ENCODE peak calls at places on chromosomes 12 and 14, in nine cellular contexts. W is AG10803; J is amniotic epithelial cell; E is stimulated activated CD8-positive, alpha-beta memory T cell treated with anti-CD3 and anti-CD28 coated beads, Interleukin-2, amount 100 ng/mL, for 48 hours; U is stimulated activated CD4-positive, alpha-beta T cell treated with anti-CD3 and anti-CD28 coated beads, TNF-alpha, amount 100 ng/mL, for 4 hours; A is heart right ventricle; K is CD4-positive, alpha-beta T cell; B is left lobe of liver; S is GM03348. Y is an unnamed sample.
A peak's percentile ranks its signal among the peaks of the same experiment; 100 is the strongest.

GRCh38 chr14:52473557-52473956 is 78.7 kb downstream of the TXNDC16 start:
- DNase-seq in S (peak; percentile 42), A (no peak), W (peak; percentile 57), E (no peak), U (no peak), B (no peak), J (peak; percentile 60), K (no peak), Y (no peak)

GRCh38 chr14:76940057-76940456 is 88.5 kb downstream of the IRF2BPL start:
- DNase-seq in J (no peak), U (no peak), S (no peak), B (no peak), A (no peak), W (no peak), E (no peak), K (no peak), Y (no peak)

GRCh38 chr12:57226588-57227314 is 2.8 kb upstream of the SHMT2 start:
- DNase-seq in J (no peak), W (no peak), B (no peak), S (no peak), A (peak; percentile 11), K (no peak), E (no peak), U (no peak), Y (no peak)

GRCh38 chr14:80940146-80940545 is 1.4 kb downstream of the CEP128 start:
- DNase-seq in U (no peak), B (no peak), J (no peak), K (no peak), E (no peak), W (no peak), A (no peak), S (no peak), Y (no peak)

GRCh38 chr12:124909831-124910560 is 4.5 kb downstream of the UBC start:
- DNase-seq in U (no peak), B (no peak), S (no peak), J (peak; percentile 31), W (no peak), A (no peak), K (no peak), E (no peak), Y (no peak)

GRCh38 chr12:110850762-110851161 is 4.0 kb downstream of the CCDC63 start:
- DNase-seq in S (no peak), A (no peak), E (no peak), W (no peak), U (no peak), J (no peak), B (no peak), K (no peak), Y (no peak)

GRCh38 chr14:55780156-55780946 is 200.3 kb downstream of the KTN1 start:
- DNase-seq in J (peak; percentile 90), U (no peak), S (peak; percentile 37), W (peak; percentile 60), A (no peak), K (no peak), E (no peak), B (no peak), Y (peak; percentile 32)

GRCh38 chr14:34713681-34714319 is 593 bp downstream of the CFL2 start:
- DNase-seq in U (no peak), B (no peak), J (peak; percentile 58), A (peak; percentile 9), K (no peak), W (peak; percentile 81), E (peak; percentile 25), S (peak; percentile 50), Y (peak; percentile 49)

GRCh38 chr14:22939684-22940083 is 10.5 kb upstream of the PRMT5 start:
- DNase-seq in E (no peak), B (no peak), K (no peak), U (no peak), W (peak; percentile 44), S (no peak), A (no peak), J (peak; percentile 7), Y (no peak)

GRCh38 chr12:109268896-109269295 is 40.2 kb downstream of the FOXN4 start:
- DNase-seq in B (no peak), A (no peak), U (no peak), W (no peak), J (no peak), E (no peak), K (no peak), S (no peak), Y (no peak)

GRCh38 chr14:34501004-34501580 is 38.4 kb downstream of the EAPP start:
- DNase-seq in W (no peak), B (no peak), K (no peak), A (no peak), S (no peak), E (no peak), J (no peak), U (no peak), Y (no peak)

GRCh38 chr14:23365353-23366162 is 586 bp upstream of the EFS start:
- DNase-seq in A (no peak), J (no peak), B (no peak), W (no peak), K (no peak), U (no peak), E (no peak), S (peak; percentile 33), Y (no peak)

GRCh38 chr14:51884086-51884927 is 23.9 kb downstream of the GNG2 start:
- DNase-seq in J (peak; percentile 87), K (no peak), E (no peak), A (no peak), B (no peak), S (peak; percentile 22), W (peak; percentile 67), U (no peak), Y (no peak)

GRCh38 chr12:113266106-113266895 is 45.0 kb downstream of the TPCN1 start:
- DNase-seq in U (no peak), S (no peak), A (no peak), W (no peak), B (no peak), E (no peak), K (no peak), J (no peak), Y (no peak)

GRCh38 chr12:31572900-31573299 is 18.0 kb downstream of the DENND5B start:
- DNase-seq in B (no peak), K (no peak), S (no peak), J (no peak), A (no peak), W (no peak), U (no peak), E (no peak), Y (no peak)

GRCh38 chr12:106248177-106248848 is 493 bp upstream of the CKAP4 start:
- DNase-seq in A (peak; percentile 60), K (peak; percentile 4), J (peak; percentile 67), W (peak; percentile 77), S (peak; percentile 85), E (no peak), B (peak; percentile 81), U (no peak), Y (peak; percentile 84)

GRCh38 chr12:76260390-76260748 is 87.8 kb downstream of the BBS10 start:
- DNase-seq in U (no peak), K (no peak), A (no peak), E (no peak), B (no peak), W (peak; percentile 61), J (peak; percentile 46), S (no peak), Y (no peak)

GRCh38 chr14:57314690-57315089 is 45.9 kb downstream of the AP5M1 start:
- DNase-seq in B (no peak), J (no peak), E (no peak), W (no peak), A (no peak), S (no peak), U (no peak), K (no peak), Y (no peak)